ENCODE peak calls at places on chromosomes 1 and 21, in six cellular contexts. K is mesendoderm; L is stimulated activated CD8-positive, alpha-beta memory T cell treated with anti-CD3 and anti-CD28 coated beads, Interleukin-15, amount 100 ng/mL, for 24 hours; S is HTR-8/SVneo; H is naive thymus-derived CD8-positive, alpha-beta T cell; I is activated CD4-positive, CD25-positive, alpha-beta regulatory T cell. Q is an unnamed sample.
A peak's percentile ranks its signal among the peaks of the same experiment; 100 is the strongest.

GRCh38 chr1:156421939-156422601 is 53.1 kb downstream of the RHBG start:
- DNase-seq in K (peak; percentile 89), I (no peak), H (no peak), L (no peak), S (no peak), Q (peak; percentile 82)

GRCh38 chr1:179141592-179142244 is 59.8 kb downstream of the TOR3A start:
- DNase-seq in L (no peak), S (no peak), I (no peak), K (no peak), H (no peak), Q (no peak)

GRCh38 chr1:221284028-221284427 is 404.8 kb downstream of the HLX start:
- DNase-seq in I (no peak), K (no peak), L (no peak), H (no peak), S (peak; percentile 10), Q (no peak)

GRCh38 chr21:42187976-42188653 is 30.8 kb upstream of the ABCG1 start:
- DNase-seq in L (peak; percentile 33), H (peak; percentile 84), K (no peak), I (peak; percentile 23), S (no peak), Q (no peak)

GRCh38 chr1:171730052-171730451 is 11.8 kb downstream of the VAMP4 start:
- DNase-seq in L (no peak), I (no peak), H (no peak), K (no peak), S (no peak), Q (no peak)

GRCh38 chr1:12549106-12549459 is 68.9 kb downstream of the DHRS3 start:
- DNase-seq in L (no peak), K (no peak), I (no peak), H (no peak), S (no peak), Q (no peak)

GRCh38 chr1:116515702-116516101 is 55.1 kb downstream of the CD58 start:
- DNase-seq in I (no peak), L (no peak), K (no peak), S (no peak), H (no peak), Q (no peak)

GRCh38 chr1:151458936-151459330 is 361 bp downstream of the POGZ start:
- DNase-seq in L (no peak), I (peak; percentile 38), H (peak; percentile 54), S (peak; percentile 46), K (peak; percentile 92), Q (peak; percentile 82)

Q was measured in GM23338.